ENCODE peak calls at places on chromosomes 5 and 9, in four cellular contexts. Y, M, W and X are unnamed samples.

GRCh38 chr9:114261026-114261425 is 61.9 kb upstream of the ORM1 start:
- DNase-seq in Y (no peak), M (no peak), W (no peak), X (no peak)

GRCh38 chr5:56938858-56939257 is 13.1 kb downstream of the MIER3 start:
- DNase-seq in Y (no peak), M (no peak), W (no peak), X (no peak)

GRCh38 chr9:26551451-26551850 is 341.2 kb downstream of the CAAP1 start:
- DNase-seq in Y (no peak), M (no peak), W (no peak), X (no peak)

GRCh38 chr9:69389437-69389995 is 64.5 kb downstream of the ENTREP1 start:
- DNase-seq in Y (no peak), M (no peak), W (no peak), X (no peak)

GRCh38 chr9:70510157-70510770 is 95.8 kb upstream of the KLF9 start:
- DNase-seq in Y (no peak), M (no peak), W (no peak), X (no peak)

GRCh38 chr9:109320338-109320733 is 523 bp downstream of the EPB41L4B start:
- DNase-seq in Y (no peak), M (no peak), W (no peak), X (no peak)

GRCh38 chr5:80266566-80266965 is 10.7 kb upstream of the SERINC5 start:
- DNase-seq in Y (no peak), M (no peak), W (no peak), X (no peak)

GRCh38 chr5:72842816-72843215 is 26.4 kb downstream of the TNPO1 start:
- DNase-seq in Y (no peak), M (no peak), W (no peak), X (no peak)

GRCh38 chr5:14915291-14915976 is 43.9 kb upstream of the ANKH start:
- DNase-seq in Y (no peak), M (no peak), W (no peak), X (no peak)

GRCh38 chr5:154644745-154645411 is 110.3 kb upstream of the LARP1 start:
- DNase-seq in Y (no peak), M (no peak), W (no peak), X (no peak)

GRCh38 chr5:62576570-62577172 is 1.9 kb upstream of the LRRC70 start:
- DNase-seq in Y (no peak), M (no peak), W (no peak), X (no peak)

GRCh38 chr9:37529111-37529510 is 43.4 kb downstream of the POLR1E start:
- DNase-seq in Y (no peak), M (peak; percentile 60), W (no peak), X (no peak)

GRCh38 chr5:148615644-148616283 is 38.6 kb downstream of the HTR4 start:
- DNase-seq in Y (no peak), M (no peak), W (no peak), X (no peak)

GRCh38 chr5:145347026-145347616 is 488.0 kb downstream of the PRELID2 start:
- DNase-seq in Y (no peak), M (no peak), W (no peak), X (no peak)

GRCh38 chr9:120876842-120877240 is at the start of gene PHF19:
- DNase-seq in Y (no peak), M (no peak), W (no peak), X (peak; percentile 19)

GRCh38 chr5:3888290-3888689 is 292.7 kb downstream of the IRX1 start:
- DNase-seq in Y (no peak), M (no peak), W (no peak), X (no peak)

GRCh38 chr9:34644766-34645314 is 1.6 kb upstream of the GALT start:
- DNase-seq in Y (no peak), M (no peak), W (no peak), X (no peak)

GRCh38 chr5:136420168-136420916 is 55.0 kb upstream of the TRPC7 start:
- DNase-seq in Y (no peak), M (no peak), W (no peak), X (no peak)

GRCh38 chr9:116151966-116152381 is 1.6 kb upstream of the PAPPA start:
- DNase-seq in Y (no peak), M (no peak), W (no peak), X (no peak)

GRCh38 chr9:7935666-7936065 is 136.1 kb upstream of the DMAC1 start:
- DNase-seq in Y (no peak), M (no peak), W (no peak), X (peak; percentile 73)

GRCh38 chr5:78295035-78295961 is 800 bp upstream of the AP3B1 start:
- DNase-seq in Y (no peak), M (peak; percentile 70), W (no peak), X (peak; percentile 28)

GRCh38 chr9:91180930-91181268 is 180.8 kb downstream of the AUH start:
- DNase-seq in Y (no peak), M (no peak), W (no peak), X (no peak)

GRCh38 chr9:98551511-98552286 is 157.0 kb downstream of the GABBR2 start:
- DNase-seq in Y (no peak), M (no peak), W (no peak), X (no peak)

GRCh38 chr5:171614511-171614910 is 171.1 kb upstream of the SMIM23 start:
- DNase-seq in Y (no peak), M (no peak), W (no peak), X (no peak)